ENCODE peak calls at places on chromosomes 11 and 22, in five cellular contexts. One of them, this sample, is unnamed.

GRCh38 chr11:125446279-125446678 is 49.8 kb downstream of the FEZ1 start:
- DNase-seq in endothelial cell: no peak
- DNase-seq in lower lobe of right lung: no peak
- DNase-seq in Calu3: no peak
- DNase-seq in fibroblast of mammary gland: no peak
- DNase-seq in this sample: no peak

GRCh38 chr11:1920909-1921575 is 1.5 kb downstream of the TNNT3 start:
- DNase-seq in endothelial cell: no peak
- DNase-seq in lower lobe of right lung: no peak
- DNase-seq in Calu3: no peak
- DNase-seq in fibroblast of mammary gland: no peak
- DNase-seq in this sample: no peak

GRCh38 chr11:134632347-134633119 is 220.5 kb upstream of the B3GAT1 start:
- DNase-seq in endothelial cell: no peak
- DNase-seq in lower lobe of right lung: no peak
- DNase-seq in Calu3: no peak
- DNase-seq in fibroblast of mammary gland: no peak
- DNase-seq in this sample: no peak

GRCh38 chr22:23251445-23252093 is 71.3 kb downstream of the BCR start:
- DNase-seq in endothelial cell: no peak
- DNase-seq in lower lobe of right lung: no peak
- DNase-seq in Calu3: peak
- DNase-seq in fibroblast of mammary gland: peak
- DNase-seq in this sample: no peak

GRCh38 chr11:20060180-20060579 is 100.1 kb downstream of the DBX1 start:
- DNase-seq in endothelial cell: no peak
- DNase-seq in lower lobe of right lung: no peak
- DNase-seq in Calu3: no peak
- DNase-seq in fibroblast of mammary gland: no peak
- DNase-seq in this sample: no peak

GRCh38 chr22:23300476-23300875 is 120.2 kb downstream of the BCR start:
- DNase-seq in endothelial cell: no peak
- DNase-seq in lower lobe of right lung: peak
- DNase-seq in Calu3: no peak
- DNase-seq in fibroblast of mammary gland: no peak
- DNase-seq in this sample: no peak

GRCh38 chr11:64564947-64565889 is 25.8 kb upstream of the SLC22A12 start:
- DNase-seq in endothelial cell: no peak
- DNase-seq in lower lobe of right lung: peak
- DNase-seq in Calu3: no peak
- DNase-seq in fibroblast of mammary gland: no peak
- DNase-seq in this sample: no peak

GRCh38 chr22:42688914-42689275 is 31.8 kb downstream of the A4GALT start:
- DNase-seq in endothelial cell: no peak
- DNase-seq in lower lobe of right lung: no peak
- DNase-seq in Calu3: peak
- DNase-seq in fibroblast of mammary gland: no peak
- DNase-seq in this sample: no peak

GRCh38 chr22:25451480-25452114 is 112.9 kb upstream of the GRK3 start:
- DNase-seq in endothelial cell: no peak
- DNase-seq in lower lobe of right lung: no peak
- DNase-seq in Calu3: no peak
- DNase-seq in fibroblast of mammary gland: no peak
- DNase-seq in this sample: no peak

GRCh38 chr11:121894581-121894980 is 221.4 kb downstream of the BLID start:
- DNase-seq in endothelial cell: no peak
- DNase-seq in lower lobe of right lung: no peak
- DNase-seq in Calu3: no peak
- DNase-seq in fibroblast of mammary gland: peak
- DNase-seq in this sample: no peak

GRCh38 chr22:36457688-36458450 is 23.6 kb downstream of the TXN2 start:
- DNase-seq in endothelial cell: no peak
- DNase-seq in lower lobe of right lung: no peak
- DNase-seq in Calu3: no peak
- DNase-seq in fibroblast of mammary gland: peak
- DNase-seq in this sample: no peak

GRCh38 chr11:72773291-72773690 is 20.6 kb downstream of the STARD10 start:
- DNase-seq in endothelial cell: no peak
- DNase-seq in lower lobe of right lung: no peak
- DNase-seq in Calu3: no peak
- DNase-seq in fibroblast of mammary gland: peak
- DNase-seq in this sample: no peak

GRCh38 chr11:70466154-70466553 is 67.8 kb downstream of the CTTN start:
- DNase-seq in endothelial cell: no peak
- DNase-seq in lower lobe of right lung: no peak
- DNase-seq in Calu3: peak
- DNase-seq in fibroblast of mammary gland: peak
- DNase-seq in this sample: no peak

GRCh38 chr22:17087176-17088131 is 2.7 kb downstream of the IL17RA start:
- DNase-seq in endothelial cell: no peak
- DNase-seq in lower lobe of right lung: no peak
- DNase-seq in Calu3: no peak
- DNase-seq in fibroblast of mammary gland: peak
- DNase-seq in this sample: no peak

DNA sequence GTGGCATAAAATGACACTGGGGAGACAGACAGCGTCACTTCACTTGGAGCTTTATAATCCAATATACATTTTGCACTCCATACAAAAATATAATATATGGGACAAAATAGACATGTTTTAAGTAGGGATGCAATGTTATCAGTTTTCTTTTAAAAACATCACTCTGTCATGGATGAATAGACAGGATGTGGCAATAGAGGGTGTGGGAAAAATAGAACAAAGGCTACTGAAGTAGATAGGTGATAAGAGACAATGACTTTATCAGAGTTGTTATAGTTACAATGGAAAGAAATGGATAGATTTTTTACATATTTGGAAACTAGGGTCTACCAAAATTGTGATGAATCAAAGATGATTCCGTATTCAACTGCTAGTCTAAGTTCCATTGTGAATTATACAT is 13.1 kb upstream of the NOX4 start:
- DNase-seq in endothelial cell: no peak
- DNase-seq in lower lobe of right lung: no peak
- DNase-seq in Calu3: no peak
- DNase-seq in fibroblast of mammary gland: no peak
- DNase-seq in this sample: no peak
- TF ChIP-seq CTCF in endothelial cell: no peak
- TF ChIP-seq CTCF in lower lobe of right lung: no peak
- TF ChIP-seq CTCF in Calu3: no peak
- TF ChIP-seq CTCF in fibroblast of mammary gland: no peak
- TF ChIP-seq CTCF in this sample: no peak

GRCh38 chr22:30605449-30606110 is 1.4 kb upstream of the TCN2 start:
- DNase-seq in endothelial cell: peak
- DNase-seq in lower lobe of right lung: peak
- DNase-seq in Calu3: peak
- DNase-seq in fibroblast of mammary gland: peak
- DNase-seq in this sample: peak
- TF ChIP-seq CTCF in endothelial cell: peak
- TF ChIP-seq CTCF in lower lobe of right lung: peak
- TF ChIP-seq CTCF in Calu3: peak
- TF ChIP-seq CTCF in fibroblast of mammary gland: peak
- TF ChIP-seq CTCF in this sample: peak

GRCh38 chr11:85590848-85591483 is 36.2 kb downstream of the DLG2 start:
- DNase-seq in endothelial cell: no peak
- DNase-seq in lower lobe of right lung: no peak
- DNase-seq in Calu3: no peak
- DNase-seq in fibroblast of mammary gland: peak
- DNase-seq in this sample: no peak
- TF ChIP-seq CTCF in endothelial cell: no peak
- TF ChIP-seq CTCF in lower lobe of right lung: no peak
- TF ChIP-seq CTCF in Calu3: no peak
- TF ChIP-seq CTCF in fibroblast of mammary gland: no peak
- TF ChIP-seq CTCF in this sample: peak

GRCh38 chr22:31281733-31282132 is 10.6 kb downstream of the PIK3IP1 start:
- DNase-seq in endothelial cell: no peak
- DNase-seq in lower lobe of right lung: no peak
- DNase-seq in Calu3: no peak
- DNase-seq in fibroblast of mammary gland: no peak
- DNase-seq in this sample: no peak

GRCh38 chr22:31277741-31278642 is 14.3 kb downstream of the PIK3IP1 start:
- DNase-seq in endothelial cell: no peak
- DNase-seq in lower lobe of right lung: no peak
- DNase-seq in Calu3: no peak
- DNase-seq in fibroblast of mammary gland: no peak
- DNase-seq in this sample: no peak

GRCh38 chr22:31278643-31279326 is 13.5 kb downstream of the PIK3IP1 start:
- DNase-seq in endothelial cell: no peak
- DNase-seq in lower lobe of right lung: no peak
- DNase-seq in Calu3: no peak
- DNase-seq in fibroblast of mammary gland: no peak
- DNase-seq in this sample: no peak

GRCh38 chr22:31279327-31279669 is 13.0 kb downstream of the PIK3IP1 start:
- DNase-seq in endothelial cell: no peak
- DNase-seq in lower lobe of right lung: no peak
- DNase-seq in Calu3: no peak
- DNase-seq in fibroblast of mammary gland: no peak
- DNase-seq in this sample: no peak

DNA sequence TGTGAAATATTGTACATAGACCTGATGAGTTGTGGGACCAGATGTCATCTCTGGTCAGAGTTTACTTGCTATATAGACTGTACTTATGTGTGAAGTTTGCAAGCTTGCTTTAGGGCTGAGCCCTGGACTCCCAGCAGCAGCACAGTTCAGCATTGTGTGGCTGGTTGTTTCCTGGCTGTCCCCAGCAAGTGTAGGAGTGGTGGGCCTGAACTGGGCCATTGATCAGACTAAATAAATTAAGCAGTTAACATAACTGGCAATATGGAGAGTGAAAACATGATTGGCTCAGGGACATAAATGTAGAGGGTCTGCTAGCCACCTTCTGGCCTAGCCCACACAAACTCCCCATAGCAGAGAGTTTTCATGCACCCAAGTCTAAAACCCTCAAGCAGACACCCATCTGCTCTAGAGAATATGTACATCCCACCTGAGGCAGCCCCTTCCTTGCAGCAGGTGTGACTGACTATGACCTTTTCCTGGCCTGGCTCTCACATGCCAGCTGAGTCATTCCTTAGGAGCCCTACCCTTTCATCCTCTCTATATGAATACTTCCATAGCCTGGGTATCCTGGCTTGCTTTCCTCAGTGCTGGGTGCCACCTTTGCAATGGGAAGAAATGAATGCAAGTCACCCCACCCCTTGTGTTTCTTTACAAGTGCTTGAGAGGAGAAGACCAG is 12.3 kb downstream of the PIK3IP1 start:
- DNase-seq in endothelial cell: no peak
- DNase-seq in lower lobe of right lung: no peak
- DNase-seq in Calu3: no peak
- DNase-seq in fibroblast of mammary gland: no peak
- DNase-seq in this sample: no peak
- TF ChIP-seq CTCF in endothelial cell: no peak
- TF ChIP-seq CTCF in lower lobe of right lung: no peak
- TF ChIP-seq CTCF in Calu3: no peak
- TF ChIP-seq CTCF in fibroblast of mammary gland: no peak
- TF ChIP-seq CTCF in this sample: no peak

GRCh38 chr11:113162590-113162961 is 151.8 kb upstream of the TTC12 start:
- DNase-seq in endothelial cell: no peak
- DNase-seq in lower lobe of right lung: no peak
- DNase-seq in Calu3: no peak
- DNase-seq in fibroblast of mammary gland: no peak
- DNase-seq in this sample: no peak
- TF ChIP-seq CTCF in endothelial cell: no peak
- TF ChIP-seq CTCF in lower lobe of right lung: no peak
- TF ChIP-seq CTCF in Calu3: no peak
- TF ChIP-seq CTCF in fibroblast of mammary gland: no peak
- TF ChIP-seq CTCF in this sample: peak

GRCh38 chr22:18987765-18988164 is 51.7 kb upstream of the PRODH start:
- DNase-seq in endothelial cell: peak
- DNase-seq in lower lobe of right lung: no peak
- DNase-seq in Calu3: peak
- DNase-seq in fibroblast of mammary gland: peak
- DNase-seq in this sample: no peak
- TF ChIP-seq CTCF in endothelial cell: peak
- TF ChIP-seq CTCF in lower lobe of right lung: no peak
- TF ChIP-seq CTCF in Calu3: peak
- TF ChIP-seq CTCF in fibroblast of mammary gland: peak
- TF ChIP-seq CTCF in this sample: peak

DNA sequence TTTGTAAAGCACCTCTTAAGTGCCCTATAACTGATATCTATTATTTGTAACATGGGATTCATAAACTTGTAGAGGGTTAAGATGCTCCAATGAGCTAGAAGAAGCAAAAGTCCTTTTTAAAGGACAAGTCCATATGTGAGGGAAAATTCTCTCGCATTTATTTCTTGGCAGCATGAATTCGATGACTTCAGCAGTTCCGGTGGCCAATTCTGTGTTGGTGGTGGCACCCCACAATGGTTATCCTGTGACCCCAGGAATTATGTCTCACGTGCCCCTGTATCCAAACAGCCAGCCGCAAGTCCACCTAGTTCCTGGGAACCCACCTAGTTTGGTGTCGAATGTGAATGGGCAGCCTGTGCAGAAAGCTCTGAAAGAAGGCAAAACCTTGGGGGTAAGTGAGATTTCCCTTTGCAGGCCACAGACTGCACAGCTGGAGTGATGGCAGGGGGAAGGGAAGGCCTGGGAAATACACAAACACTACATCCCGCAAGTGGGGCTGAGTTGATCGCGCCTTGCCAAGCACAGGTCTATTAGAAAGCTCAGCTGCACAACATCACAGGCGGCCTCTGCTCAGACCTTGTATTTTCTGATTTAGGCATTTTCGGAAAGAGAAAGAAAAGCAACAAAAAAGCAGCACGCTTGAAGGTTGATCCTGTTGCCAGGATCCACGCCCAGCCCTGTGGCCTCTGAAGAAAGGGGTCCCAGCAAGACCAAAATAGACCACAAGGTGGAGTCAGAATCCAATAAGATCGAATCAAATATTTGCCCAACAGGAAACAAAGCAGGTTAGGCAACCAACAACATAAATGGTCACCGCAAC is 1.5 kb downstream of the MS4A8 start:
- DNase-seq in endothelial cell: peak
- DNase-seq in lower lobe of right lung: no peak
- DNase-seq in Calu3: peak
- DNase-seq in fibroblast of mammary gland: peak
- DNase-seq in this sample: peak
- TF ChIP-seq CTCF in endothelial cell: peak
- TF ChIP-seq CTCF in lower lobe of right lung: peak
- TF ChIP-seq CTCF in Calu3: peak
- TF ChIP-seq CTCF in fibroblast of mammary gland: peak
- TF ChIP-seq CTCF in this sample: peak